ENCODE peak calls at places on chromosomes 6 and 20, in ten cellular contexts. E is psoas muscle; P is A549; V is left ventricle myocardium inferior; W is MM.1S; Z is GM23248; Q is upper lobe of right lung; O is pancreas; C is CD8-positive, alpha-beta memory T cell; U is ovary. H is an unnamed sample.

GRCh38 chr6:56091159-56091869 is 156.1 kb downstream of the COL21A1 start:
- DNase-seq in Z (peak; percentile 83), P (no peak), O (no peak), W (no peak), U (no peak), C (no peak), Q (no peak), E (no peak), V (no peak), H (no peak)

GRCh38 chr6:162056745-162057144 is 670.8 kb downstream of the PRKN start:
- DNase-seq in C (no peak), O (no peak), P (peak; percentile 35), Z (peak; percentile 81), Q (no peak), U (no peak), W (no peak), E (no peak), V (peak; percentile 45), H (no peak)

GRCh38 chr20:4457566-4458543 is 263.9 kb upstream of the PRND start:
- DNase-seq in Q (no peak), E (no peak), Z (no peak), O (no peak), P (no peak), C (no peak), V (peak; percentile 23), U (no peak), W (no peak), H (no peak)

GRCh38 chr20:60371456-60371855 is 413.2 kb downstream of the CDH26 start:
- DNase-seq in P (no peak), C (no peak), Z (no peak), E (no peak), O (no peak), Q (no peak), W (no peak), U (no peak), V (no peak), H (no peak)

GRCh38 chr20:10611357-10611756 is 62.4 kb downstream of the JAG1 start:
- DNase-seq in C (no peak), E (peak; percentile 80), Q (no peak), U (peak; percentile 57), W (no peak), V (peak; percentile 63), P (no peak), Z (peak; percentile 63), O (peak; percentile 59), H (no peak)

GRCh38 chr20:54645445-54646155 is 170.2 kb downstream of the DOK5 start:
- DNase-seq in O (no peak), V (no peak), Q (no peak), U (no peak), C (no peak), Z (no peak), E (no peak), W (no peak), P (no peak), H (no peak)

GRCh38 chr6:4640139-4640538 is 136.1 kb upstream of the CDYL start:
- DNase-seq in E (no peak), Q (no peak), W (no peak), V (no peak), O (no peak), P (no peak), Z (peak; percentile 58), C (no peak), U (no peak), H (no peak)

GRCh38 chr6:28742668-28743270 is 181.0 kb downstream of the TRIM27 start:
- DNase-seq in C (no peak), P (peak; percentile 58), Q (no peak), V (no peak), Z (peak; percentile 49), O (no peak), U (no peak), W (no peak), E (no peak), H (no peak)

GRCh38 chr6:63799813-63800212 is 164.2 kb downstream of the PHF3 start:
- DNase-seq in P (no peak), Q (no peak), Z (no peak), E (no peak), V (no peak), O (no peak), U (no peak), C (no peak), W (no peak), H (no peak)

GRCh38 chr20:50580016-50580747 is 70.0 kb downstream of the PTPN1 start:
- DNase-seq in E (peak; percentile 88), W (no peak), O (peak; percentile 63), V (peak; percentile 67), Q (no peak), U (peak; percentile 80), Z (peak; percentile 69), P (peak; percentile 91), C (peak; percentile 28), H (peak; percentile 30)

GRCh38 chr6:16766836-16767745 is 5.8 kb upstream of the ATXN1 start:
- DNase-seq in Z (peak; percentile 59), O (no peak), U (no peak), Q (no peak), E (no peak), C (no peak), P (no peak), V (no peak), W (no peak), H (no peak)
- H3K4me1 ChIP-seq in Z (peaks cover 72% of the 10 kb centered on the region), O (peaks cover 3% of the 10 kb centered on the region), U (peaks cover 2% of the 10 kb centered on the region), Q (peaks cover 38% of the 10 kb centered on the region), E (peaks cover 45% of the 10 kb centered on the region), C (peaks cover 54% of the 10 kb centered on the region), P (peaks cover 69% of the 10 kb centered on the region), V (peaks cover 77% of the 10 kb centered on the region), W (peaks cover 28% of the 10 kb centered on the region), H (peaks cover 65% of the 10 kb centered on the region)

GRCh38 chr6:36442671-36443497 is at the start of the genes KCTD20 and PXT1:
- DNase-seq in O (peak; percentile 89), Q (peak; percentile 94), V (peak; percentile 90), U (peak; percentile 91), C (peak; percentile 76), P (peak; percentile 75), W (peak; percentile 90), E (peak; percentile 95), Z (peak; percentile 95), H (peak; percentile 75)
- H3K4me1 ChIP-seq in O (peaks cover 11% of the 10 kb centered on the region), Q (peaks cover 42% of the 10 kb centered on the region), V (peaks cover 57% of the 10 kb centered on the region), U (peaks cover 15% of the 10 kb centered on the region), C (peaks cover 36% of the 10 kb centered on the region), P (peaks cover 49% of the 10 kb centered on the region), W (peaks cover 14% of the 10 kb centered on the region), E (peaks cover 41% of the 10 kb centered on the region), Z (peaks cover 37% of the 10 kb centered on the region), H (peaks cover 51% of the 10 kb centered on the region)

GRCh38 chr6:90294008-90294511 is 2.6 kb downstream of the BACH2 start:
- DNase-seq in E (no peak), C (no peak), W (no peak), Q (no peak), P (no peak), O (no peak), V (no peak), U (no peak), Z (no peak), H (no peak)
- H3K4me1 ChIP-seq in E (peaks cover 36% of the 10 kb centered on the region), C (peaks cover 40% of the 10 kb centered on the region), W (peaks cover 3% of the 10 kb centered on the region), Q (peaks cover 9% of the 10 kb centered on the region), P (peaks cover 6% of the 10 kb centered on the region), O (peaks cover 9% of the 10 kb centered on the region), V (peaks cover 38% of the 10 kb centered on the region), U (peaks cover 4% of the 10 kb centered on the region), Z (peaks cover 4% of the 10 kb centered on the region), H (peaks cover 35% of the 10 kb centered on the region)

GRCh38 chr20:37294262-37294981 is 5.0 kb downstream of the MANBAL start:
- DNase-seq in W (no peak), P (no peak), O (no peak), Q (no peak), U (no peak), E (no peak), C (no peak), Z (peak; percentile 90), V (no peak), H (no peak)
- H3K4me1 ChIP-seq in W (peaks cover 39% of the 10 kb centered on the region), P (peaks cover 72% of the 10 kb centered on the region), O (peaks cover 10% of the 10 kb centered on the region), Q (peaks cover 24% of the 10 kb centered on the region), U (peaks cover 10% of the 10 kb centered on the region), E (peaks cover 37% of the 10 kb centered on the region), C (peaks cover 26% of the 10 kb centered on the region), Z (peaks cover 62% of the 10 kb centered on the region), V (peaks cover 66% of the 10 kb centered on the region), H (peaks cover 13% of the 10 kb centered on the region)

GRCh38 chr6:81128671-81129070 is 623.8 kb downstream of the TENT5A start:
- DNase-seq in Q (no peak), P (no peak), U (no peak), C (no peak), V (no peak), W (no peak), O (no peak), Z (no peak), E (no peak), H (no peak)

GRCh38 chr6:81130969-81131368 is 621.5 kb downstream of the TENT5A start:
- DNase-seq in V (no peak), E (no peak), U (no peak), O (no peak), P (no peak), Z (no peak), W (no peak), Q (no peak), C (no peak), H (no peak)

GRCh38 chr6:81126150-81126549 is 626.3 kb downstream of the TENT5A start:
- DNase-seq in C (no peak), E (no peak), Q (no peak), U (no peak), Z (peak; percentile 39), W (no peak), O (no peak), V (no peak), P (no peak), H (no peak)

GRCh38 chr6:81130071-81130470 is 622.4 kb downstream of the TENT5A start:
- DNase-seq in C (no peak), O (no peak), P (no peak), E (no peak), Z (no peak), U (no peak), Q (no peak), W (no peak), V (no peak), H (no peak)
- H3K4me1 ChIP-seq in C (no peaks in the 10 kb centered on the region), O (peaks cover 3% of the 10 kb centered on the region), P (no peaks in the 10 kb centered on the region), E (no peaks in the 10 kb centered on the region), Z (no peaks in the 10 kb centered on the region), U (no peaks in the 10 kb centered on the region), Q (no peaks in the 10 kb centered on the region), W (no peaks in the 10 kb centered on the region), V (no peaks in the 10 kb centered on the region), H (no peaks in the 10 kb centered on the region)

GRCh38 chr6:43969158-43969981 is 157.9 kb downstream of the MRPL14 start:
- DNase-seq in Q (no peak), V (no peak), C (no peak), Z (no peak), U (no peak), O (no peak), W (no peak), E (no peak), P (no peak), H (no peak)

GRCh38 chr6:43966374-43966658 is 160.9 kb downstream of the MRPL14 start:
- DNase-seq in Z (no peak), O (no peak), W (no peak), P (no peak), Q (no peak), E (no peak), C (no peak), V (no peak), U (no peak), H (no peak)

GRCh38 chr6:43966806-43967575 is 160.3 kb downstream of the MRPL14 start:
- DNase-seq in W (no peak), E (no peak), C (no peak), U (no peak), Z (no peak), P (no peak), O (no peak), Q (no peak), V (no peak), H (no peak)

GRCh38 chr6:43968110-43968965 is 158.9 kb downstream of the MRPL14 start:
- DNase-seq in Q (no peak), U (no peak), C (no peak), E (no peak), P (no peak), V (no peak), W (no peak), O (no peak), Z (no peak), H (no peak)

GRCh38 chr6:43967692-43968091 is 159.6 kb downstream of the MRPL14 start:
- DNase-seq in Z (no peak), C (no peak), E (no peak), Q (no peak), U (no peak), W (no peak), O (no peak), V (no peak), P (no peak), H (no peak)
- H3K4me1 ChIP-seq in Z (peaks cover 15% of the 10 kb centered on the region), C (no peaks in the 10 kb centered on the region), E (peaks cover 20% of the 10 kb centered on the region), Q (peaks cover 17% of the 10 kb centered on the region), U (no peaks in the 10 kb centered on the region), W (no peaks in the 10 kb centered on the region), O (peaks cover 22% of the 10 kb centered on the region), V (peaks cover 24% of the 10 kb centered on the region), P (peaks cover 9% of the 10 kb centered on the region), H (no peaks in the 10 kb centered on the region)